ENCODE peak calls at places on chromosomes 1 and 21, in eight cellular contexts. One of them, this sample, is unnamed.
A peak's percentile ranks its signal among the peaks of the same experiment; 100 is the strongest.

GRCh38 chr1:39802496-39803260 is 14.0 kb upstream of the BMP8B start:
- DNase-seq in breast epithelium: no peak
- DNase-seq in CD8-positive, alpha-beta T cell: no peak
- DNase-seq in endothelial cell: no peak
- DNase-seq in heart right ventricle: no peak
- DNase-seq in GM23338: no peak
- DNase-seq in prostate gland: no peak
- DNase-seq in lung: no peak
- DNase-seq in this sample: peak; percentile 26

GRCh38 chr1:24362982-24363614 is 43.9 kb downstream of the GRHL3 start:
- DNase-seq in breast epithelium: no peak
- DNase-seq in prostate gland: no peak
- DNase-seq in lung: no peak
- DNase-seq in endothelial cell: no peak
- DNase-seq in heart right ventricle: no peak
- DNase-seq in CD8-positive, alpha-beta T cell: no peak
- DNase-seq in GM23338: no peak
- DNase-seq in this sample: no peak

GRCh38 chr1:247204177-247204647 is 32.4 kb upstream of the ZNF124 start:
- DNase-seq in lung: no peak
- DNase-seq in breast epithelium: no peak
- DNase-seq in heart right ventricle: no peak
- DNase-seq in GM23338: no peak
- DNase-seq in endothelial cell: no peak
- DNase-seq in CD8-positive, alpha-beta T cell: no peak
- DNase-seq in prostate gland: no peak
- DNase-seq in this sample: no peak

GRCh38 chr1:93845554-93846150 is 33.4 kb downstream of the DNTTIP2 start:
- DNase-seq in heart right ventricle: no peak
- DNase-seq in prostate gland: no peak
- DNase-seq in lung: no peak
- DNase-seq in breast epithelium: no peak
- DNase-seq in GM23338: peak; percentile 78
- DNase-seq in CD8-positive, alpha-beta T cell: no peak
- DNase-seq in endothelial cell: no peak
- DNase-seq in this sample: no peak

GRCh38 chr1:112114540-112114939 is 125.1 kb upstream of the KCND3 start:
- DNase-seq in endothelial cell: no peak
- DNase-seq in prostate gland: no peak
- DNase-seq in heart right ventricle: no peak
- DNase-seq in breast epithelium: no peak
- DNase-seq in GM23338: peak; percentile 13
- DNase-seq in lung: no peak
- DNase-seq in CD8-positive, alpha-beta T cell: no peak
- DNase-seq in this sample: no peak

GRCh38 chr1:24384251-24385090 is 29.1 kb downstream of the STPG1 start:
- DNase-seq in GM23338: no peak
- DNase-seq in endothelial cell: no peak
- DNase-seq in lung: peak; percentile 58
- DNase-seq in heart right ventricle: no peak
- DNase-seq in CD8-positive, alpha-beta T cell: no peak
- DNase-seq in prostate gland: peak; percentile 71
- DNase-seq in breast epithelium: peak; percentile 13
- DNase-seq in this sample: peak; percentile 87

GRCh38 chr1:24138481-24139158 is 4.3 kb downstream of the IL22RA1 start:
- DNase-seq in CD8-positive, alpha-beta T cell: no peak
- DNase-seq in GM23338: no peak
- DNase-seq in breast epithelium: no peak
- DNase-seq in prostate gland: no peak
- DNase-seq in lung: no peak
- DNase-seq in heart right ventricle: no peak
- DNase-seq in endothelial cell: no peak
- DNase-seq in this sample: no peak

GRCh38 chr1:235990376-235990795 is 74.5 kb downstream of the NID1 start:
- DNase-seq in heart right ventricle: no peak
- DNase-seq in prostate gland: no peak
- DNase-seq in GM23338: no peak
- DNase-seq in lung: no peak
- DNase-seq in breast epithelium: no peak
- DNase-seq in endothelial cell: no peak
- DNase-seq in CD8-positive, alpha-beta T cell: no peak
- DNase-seq in this sample: no peak

GRCh38 chr21:44724926-44725325 is 13.6 kb upstream of the TSPEAR start:
- DNase-seq in CD8-positive, alpha-beta T cell: no peak
- DNase-seq in endothelial cell: no peak
- DNase-seq in prostate gland: no peak
- DNase-seq in breast epithelium: no peak
- DNase-seq in lung: no peak
- DNase-seq in heart right ventricle: no peak
- DNase-seq in GM23338: no peak
- DNase-seq in this sample: no peak

GRCh38 chr1:221743416-221744208 is 1.7 kb upstream of the DUSP10 start:
- DNase-seq in CD8-positive, alpha-beta T cell: no peak
- DNase-seq in breast epithelium: peak; percentile 68
- DNase-seq in prostate gland: no peak
- DNase-seq in lung: no peak
- DNase-seq in GM23338: peak; percentile 3
- DNase-seq in endothelial cell: no peak
- DNase-seq in heart right ventricle: no peak
- DNase-seq in this sample: no peak

GRCh38 chr21:38306833-38307232 is 50.0 kb downstream of the KCNJ15 start:
- DNase-seq in CD8-positive, alpha-beta T cell: no peak
- DNase-seq in endothelial cell: no peak
- DNase-seq in GM23338: no peak
- DNase-seq in heart right ventricle: no peak
- DNase-seq in breast epithelium: no peak
- DNase-seq in prostate gland: no peak
- DNase-seq in lung: no peak
- DNase-seq in this sample: no peak

GRCh38 chr1:225480825-225481434 is 53.1 kb upstream of the LBR start:
- DNase-seq in lung: no peak
- DNase-seq in prostate gland: no peak
- DNase-seq in CD8-positive, alpha-beta T cell: peak; percentile 47
- DNase-seq in heart right ventricle: peak; percentile 35
- DNase-seq in breast epithelium: peak; percentile 43
- DNase-seq in GM23338: peak; percentile 86
- DNase-seq in endothelial cell: peak; percentile 74
- DNase-seq in this sample: no peak

GRCh38 chr1:153535664-153536585 is at the start of gene S100A6:
- DNase-seq in prostate gland: peak; percentile 82
- DNase-seq in heart right ventricle: peak; percentile 88
- DNase-seq in GM23338: peak; percentile 56
- DNase-seq in CD8-positive, alpha-beta T cell: peak; percentile 88
- DNase-seq in breast epithelium: peak; percentile 90
- DNase-seq in lung: peak; percentile 95
- DNase-seq in endothelial cell: no peak
- DNase-seq in this sample: peak; percentile 93

GRCh38 chr1:165877940-165878556 is 50.6 kb downstream of the UCK2 start:
- DNase-seq in CD8-positive, alpha-beta T cell: no peak
- DNase-seq in endothelial cell: no peak
- DNase-seq in lung: no peak
- DNase-seq in GM23338: no peak
- DNase-seq in heart right ventricle: no peak
- DNase-seq in breast epithelium: no peak
- DNase-seq in prostate gland: no peak
- DNase-seq in this sample: no peak

GRCh38 chr1:209720826-209721225 is 16.2 kb downstream of the HSD11B1 start:
- DNase-seq in heart right ventricle: no peak
- DNase-seq in breast epithelium: no peak
- DNase-seq in lung: no peak
- DNase-seq in GM23338: no peak
- DNase-seq in prostate gland: no peak
- DNase-seq in endothelial cell: no peak
- DNase-seq in CD8-positive, alpha-beta T cell: no peak
- DNase-seq in this sample: no peak

GRCh38 chr1:228311091-228311490 is 95.5 kb downstream of the TRIM11 start:
- DNase-seq in prostate gland: no peak
- DNase-seq in heart right ventricle: no peak
- DNase-seq in endothelial cell: no peak
- DNase-seq in CD8-positive, alpha-beta T cell: no peak
- DNase-seq in lung: no peak
- DNase-seq in breast epithelium: no peak
- DNase-seq in GM23338: no peak
- DNase-seq in this sample: no peak

GRCh38 chr1:117780981-117781475 is 148.4 kb downstream of the GDAP2 start:
- DNase-seq in CD8-positive, alpha-beta T cell: no peak
- DNase-seq in breast epithelium: no peak
- DNase-seq in prostate gland: no peak
- DNase-seq in endothelial cell: no peak
- DNase-seq in lung: no peak
- DNase-seq in heart right ventricle: no peak
- DNase-seq in GM23338: no peak
- DNase-seq in this sample: no peak

GRCh38 chr1:236103646-236104218 is 38.6 kb upstream of the GPR137B start:
- DNase-seq in CD8-positive, alpha-beta T cell: peak; percentile 60
- DNase-seq in lung: peak; percentile 63
- DNase-seq in endothelial cell: peak; percentile 59
- DNase-seq in heart right ventricle: no peak
- DNase-seq in prostate gland: peak; percentile 37
- DNase-seq in GM23338: peak; percentile 82
- DNase-seq in breast epithelium: no peak
- DNase-seq in this sample: no peak

DNA sequence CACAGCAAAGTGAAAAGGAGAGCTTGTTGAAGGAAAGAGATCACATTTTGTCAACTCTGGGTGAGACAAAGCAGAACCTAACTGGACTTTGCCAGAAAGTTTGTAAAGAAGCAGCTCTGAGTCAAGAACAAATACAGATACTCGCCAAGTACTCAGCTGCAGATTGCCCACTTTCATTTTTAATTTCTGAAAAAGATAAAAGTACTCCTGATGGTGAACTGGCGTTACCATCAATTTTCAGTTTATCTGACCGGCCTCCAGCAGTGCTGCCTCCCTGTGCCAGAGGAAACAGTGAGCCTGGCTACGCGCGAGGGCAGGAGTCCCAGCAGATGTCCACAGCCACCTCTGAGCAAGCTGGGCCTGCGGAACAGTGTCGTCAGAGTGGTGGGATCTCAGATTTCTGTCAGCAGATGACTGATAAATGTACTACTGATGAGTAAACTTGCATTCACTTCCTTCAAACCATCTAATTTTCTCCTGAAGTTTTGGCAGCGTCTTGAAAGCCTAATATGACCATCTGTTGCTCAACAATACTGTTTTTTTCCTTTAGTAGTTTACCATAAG is 43.8 kb downstream of the BACH1 start:
- DNase-seq in breast epithelium: no peak
- DNase-seq in GM23338: no peak
- DNase-seq in lung: no peak
- DNase-seq in heart right ventricle: peak; percentile 67
- DNase-seq in CD8-positive, alpha-beta T cell: no peak
- DNase-seq in endothelial cell: no peak
- DNase-seq in prostate gland: no peak
- DNase-seq in this sample: peak; percentile 58
- TF ChIP-seq CTCF in breast epithelium: no peak
- TF ChIP-seq CTCF in GM23338: no peak
- TF ChIP-seq CTCF in lung: no peak
- TF ChIP-seq CTCF in heart right ventricle: no peak
- TF ChIP-seq CTCF in CD8-positive, alpha-beta T cell: no peak
- TF ChIP-seq CTCF in endothelial cell: no peak
- TF ChIP-seq CTCF in prostate gland: no peak
- TF ChIP-seq CTCF in this sample: no peak

GRCh38 chr1:161768461-161768860 is 2.3 kb downstream of the ATF6 start:
- DNase-seq in lung: no peak
- DNase-seq in GM23338: no peak
- DNase-seq in heart right ventricle: no peak
- DNase-seq in CD8-positive, alpha-beta T cell: no peak
- DNase-seq in endothelial cell: no peak
- DNase-seq in breast epithelium: no peak
- DNase-seq in prostate gland: no peak
- DNase-seq in this sample: no peak

GRCh38 chr1:161766102-161766981 is at the start of gene ATF6:
- DNase-seq in endothelial cell: peak; percentile 76
- DNase-seq in GM23338: peak; percentile 86
- DNase-seq in prostate gland: peak; percentile 87
- DNase-seq in lung: peak; percentile 91
- DNase-seq in heart right ventricle: peak; percentile 84
- DNase-seq in CD8-positive, alpha-beta T cell: peak; percentile 80
- DNase-seq in breast epithelium: peak; percentile 88
- DNase-seq in this sample: peak; percentile 93

GRCh38 chr1:161768986-161769672 is 3.0 kb downstream of the ATF6 start:
- DNase-seq in GM23338: no peak
- DNase-seq in lung: no peak
- DNase-seq in prostate gland: no peak
- DNase-seq in CD8-positive, alpha-beta T cell: no peak
- DNase-seq in endothelial cell: no peak
- DNase-seq in heart right ventricle: no peak
- DNase-seq in breast epithelium: no peak
- DNase-seq in this sample: no peak

GRCh38 chr1:161763522-161764098 is 2.5 kb upstream of the ATF6 start:
- DNase-seq in endothelial cell: no peak
- DNase-seq in breast epithelium: no peak
- DNase-seq in CD8-positive, alpha-beta T cell: peak; percentile 48
- DNase-seq in lung: no peak
- DNase-seq in heart right ventricle: no peak
- DNase-seq in GM23338: peak; percentile 71
- DNase-seq in prostate gland: no peak
- DNase-seq in this sample: no peak
- TF ChIP-seq CTCF in endothelial cell: peak; percentile 46
- TF ChIP-seq CTCF in breast epithelium: peak; percentile 32
- TF ChIP-seq CTCF in CD8-positive, alpha-beta T cell: peak; percentile 75
- TF ChIP-seq CTCF in lung: no peak
- TF ChIP-seq CTCF in heart right ventricle: peak; percentile 34
- TF ChIP-seq CTCF in GM23338: peak; percentile 84
- TF ChIP-seq CTCF in prostate gland: peak; percentile 24
- TF ChIP-seq CTCF in this sample: peak; percentile 83

DNA sequence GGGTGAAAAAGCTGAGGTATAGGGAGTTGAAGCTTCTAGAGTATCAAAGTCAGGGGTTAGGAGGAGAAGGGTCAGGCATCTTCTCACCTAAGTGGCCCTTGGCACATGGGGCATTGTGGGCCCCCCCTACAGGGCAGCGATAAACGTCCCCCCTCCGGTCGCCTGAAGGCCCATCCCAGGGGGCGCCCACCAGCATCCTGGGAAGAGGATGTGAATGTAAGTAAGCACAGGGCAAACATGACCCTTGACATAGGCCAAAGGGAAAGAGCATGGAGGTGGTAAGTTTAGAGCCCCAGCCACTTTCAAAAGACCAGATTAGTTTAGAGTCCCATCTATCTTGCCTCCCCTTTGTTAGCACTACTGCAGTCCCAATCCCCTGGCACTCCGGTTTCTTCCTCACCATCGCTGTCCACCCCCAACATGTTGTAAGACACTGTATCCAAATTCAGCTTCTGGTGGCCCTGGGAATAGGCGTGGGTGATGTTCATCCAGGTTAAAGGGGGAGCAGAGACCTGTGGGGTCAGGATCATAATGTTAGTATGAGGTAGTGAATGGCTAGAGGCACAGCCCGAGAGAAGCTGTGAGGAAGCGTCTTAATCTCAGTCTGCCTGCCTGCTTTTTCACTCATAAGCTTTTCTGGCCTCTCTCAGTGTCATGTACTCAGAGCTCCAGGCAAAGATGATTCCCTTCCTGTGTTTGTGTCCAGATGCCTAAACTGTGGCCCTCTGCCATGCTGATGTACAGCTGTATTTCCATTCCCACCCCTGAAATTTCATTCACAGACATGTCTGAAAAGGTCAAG is 2.7 kb downstream of the ITGA10 start:
- DNase-seq in lung: no peak
- DNase-seq in heart right ventricle: no peak
- DNase-seq in prostate gland: no peak
- DNase-seq in CD8-positive, alpha-beta T cell: no peak
- DNase-seq in GM23338: no peak
- DNase-seq in breast epithelium: no peak
- DNase-seq in endothelial cell: no peak
- DNase-seq in this sample: no peak
- TF ChIP-seq CTCF in lung: no peak
- TF ChIP-seq CTCF in heart right ventricle: no peak
- TF ChIP-seq CTCF in prostate gland: no peak
- TF ChIP-seq CTCF in CD8-positive, alpha-beta T cell: no peak
- TF ChIP-seq CTCF in GM23338: no peak
- TF ChIP-seq CTCF in breast epithelium: no peak
- TF ChIP-seq CTCF in endothelial cell: no peak
- TF ChIP-seq CTCF in this sample: no peak

GRCh38 chr1:8460132-8460544 is 142.2 kb downstream of the SLC45A1 start:
- DNase-seq in heart right ventricle: no peak
- DNase-seq in endothelial cell: no peak
- DNase-seq in breast epithelium: no peak
- DNase-seq in lung: no peak
- DNase-seq in GM23338: peak; percentile 89
- DNase-seq in CD8-positive, alpha-beta T cell: no peak
- DNase-seq in prostate gland: no peak
- DNase-seq in this sample: no peak
- TF ChIP-seq CTCF in heart right ventricle: no peak
- TF ChIP-seq CTCF in endothelial cell: peak; percentile 52
- TF ChIP-seq CTCF in breast epithelium: no peak
- TF ChIP-seq CTCF in lung: no peak
- TF ChIP-seq CTCF in GM23338: peak; percentile 54
- TF ChIP-seq CTCF in CD8-positive, alpha-beta T cell: no peak
- TF ChIP-seq CTCF in prostate gland: no peak
- TF ChIP-seq CTCF in this sample: no peak

This sample was measured in CD14-positive monocyte.